ENCODE peak calls at places on chromosomes 5 and 9, in six cellular contexts. Z is ovary, L is cardiac muscle cell, T is NT2/D1, G is SJSA1, H is lower lobe of right lung. F is an unnamed sample.

GRCh38 chr5:65721050-65721774 is 697 bp downstream of the SGTB start:
- DNase-seq in L (peak; percentile 77), Z (peak; percentile 69), T (no peak), G (peak; percentile 44), H (peak; percentile 57), F (peak; percentile 56)

GRCh38 chr5:148145916-148146315 is 22.4 kb upstream of the SPINK14 start:
- DNase-seq in L (peak; percentile 72), H (no peak), T (no peak), G (no peak), Z (no peak), F (no peak)

GRCh38 chr5:132012385-132013005 is 1.0 kb upstream of the ACSL6 start:
- DNase-seq in G (peak; percentile 40), Z (no peak), L (peak; percentile 87), T (no peak), H (peak; percentile 51), F (peak; percentile 89)

GRCh38 chr9:107422189-107422802 is 67.3 kb downstream of the KLF4 start:
- DNase-seq in T (peak; percentile 88), G (peak; percentile 44), Z (peak; percentile 59), L (peak; percentile 85), H (peak; percentile 80), F (peak; percentile 79)

GRCh38 chr9:96492993-96493531 is 43.1 kb downstream of the HABP4 start:
- DNase-seq in Z (no peak), H (no peak), T (no peak), L (no peak), G (no peak), F (no peak)

GRCh38 chr5:151298465-151298864 is 5.1 kb downstream of the SLC36A3 start:
- DNase-seq in H (no peak), Z (no peak), L (peak; percentile 66), T (no peak), G (no peak), F (no peak)

GRCh38 chr5:10498350-10498749 is 56.7 kb downstream of the ROPN1L start:
- DNase-seq in T (no peak), H (no peak), L (no peak), Z (no peak), G (no peak), F (peak; percentile 71)

GRCh38 chr5:96340357-96340756 is 92.7 kb downstream of the PCSK1 start:
- DNase-seq in T (no peak), G (no peak), Z (no peak), L (peak; percentile 34), H (no peak), F (no peak)

GRCh38 chr5:62578540-62578939 is at the start of gene LRRC70:
- DNase-seq in Z (no peak), T (peak; percentile 23), L (peak; percentile 94), G (no peak), H (no peak), F (no peak)

GRCh38 chr9:128002959-128003358 is 22.2 kb upstream of the EEIG1 start:
- DNase-seq in G (no peak), L (no peak), H (no peak), T (no peak), Z (no peak), F (no peak)

GRCh38 chr9:83701286-83701685 is 6.5 kb downstream of the UBQLN1 start:
- DNase-seq in L (no peak), Z (no peak), H (no peak), T (no peak), G (no peak), F (no peak)

GRCh38 chr5:111320953-111321352 is 96.8 kb downstream of the CAMK4 start:
- DNase-seq in Z (no peak), H (no peak), L (no peak), G (no peak), T (no peak), F (no peak)

GRCh38 chr5:6734243-6734695 is 21.0 kb downstream of the TENT4A start:
- DNase-seq in L (peak; percentile 18), G (no peak), Z (peak; percentile 48), H (no peak), T (no peak), F (no peak)

GRCh38 chr9:136092741-136093140 is 2.3 kb downstream of the NACC2 start:
- DNase-seq in T (no peak), L (no peak), H (no peak), Z (no peak), G (no peak), F (no peak)
- H3K4me3 ChIP-seq in T (no peak overlapping the region), L (no peak overlapping the region), H (peak overlapping the region; percentile 90), Z (no peak overlapping the region), G (no peak overlapping the region), F (no peak overlapping the region)

GRCh38 chr9:97859346-97859745 is 6.3 kb downstream of the FOXE1 start:
- DNase-seq in G (no peak), T (no peak), Z (no peak), L (no peak), H (no peak), F (no peak)
- H3K27me3 ChIP-seq in G (no peaks in the 10 kb centered on the region), T (peaks cover 85% of the 10 kb centered on the region), Z (no peaks in the 10 kb centered on the region), L (peaks cover 99% of the 10 kb centered on the region), H (peaks cover 73% of the 10 kb centered on the region), F (peaks cover 75% of the 10 kb centered on the region)

GRCh38 chr9:114367823-114368609 is 19.8 kb downstream of the AKNA start:
- DNase-seq in G (no peak), L (no peak), T (no peak), Z (no peak), H (no peak), F (no peak)

GRCh38 chr9:114370985-114371335 is 16.8 kb downstream of the AKNA start:
- DNase-seq in Z (no peak), T (no peak), G (no peak), L (no peak), H (no peak), F (no peak)

GRCh38 chr9:114371343-114371985 is 16.3 kb downstream of the AKNA start:
- DNase-seq in G (no peak), Z (no peak), H (no peak), T (no peak), L (no peak), F (no peak)

GRCh38 chr9:114370251-114370984 is 17.4 kb downstream of the AKNA start:
- DNase-seq in T (peak; percentile 70), H (no peak), G (no peak), Z (no peak), L (no peak), F (peak; percentile 90)

GRCh38 chr9:114369567-114370240 is 18.1 kb downstream of the AKNA start:
- DNase-seq in G (no peak), H (no peak), L (no peak), T (no peak), Z (no peak), F (no peak)
- H3K36me3 ChIP-seq in G (peaks cover 15% of the 10 kb centered on the region), H (peaks cover 62% of the 10 kb centered on the region), L (peaks cover 4% of the 10 kb centered on the region), T (peaks cover 59% of the 10 kb centered on the region), Z (no peaks in the 10 kb centered on the region), F (peaks cover 6% of the 10 kb centered on the region)

GRCh38 chr9:116098476-116098875 is 55.1 kb upstream of the PAPPA start:
- DNase-seq in G (no peak), Z (no peak), L (no peak), T (no peak), H (no peak), F (no peak)

GRCh38 chr9:116101516-116101915 is 52.1 kb upstream of the PAPPA start:
- DNase-seq in Z (no peak), L (peak; percentile 83), H (no peak), G (no peak), T (no peak), F (no peak)

GRCh38 chr9:116102596-116102995 is 51.0 kb upstream of the PAPPA start:
- DNase-seq in H (no peak), G (no peak), Z (no peak), T (no peak), L (no peak), F (no peak)

GRCh38 chr9:116100711-116101111 is 52.9 kb upstream of the PAPPA start:
- DNase-seq in T (no peak), H (no peak), Z (no peak), G (no peak), L (peak; percentile 76), F (no peak)

GRCh38 chr9:116099821-116100220 is 53.8 kb upstream of the PAPPA start:
- DNase-seq in H (no peak), Z (no peak), T (no peak), G (no peak), L (peak; percentile 78), F (no peak)
- H3K4me3 ChIP-seq in H (no peak overlapping the region), Z (no peak overlapping the region), T (no peak overlapping the region), G (no peak overlapping the region), L (no peak overlapping the region), F (no peak overlapping the region)

GRCh38 chr5:109614316-109614715 is 75.4 kb upstream of the MAN2A1 start:
- DNase-seq in T (no peak), G (no peak), L (no peak), H (no peak), Z (no peak), F (no peak)
- H3K27me3 ChIP-seq in T (no peaks in the 10 kb centered on the region), G (peaks cover 5% of the 10 kb centered on the region), L (no peaks in the 10 kb centered on the region), H (no peaks in the 10 kb centered on the region), Z (no peaks in the 10 kb centered on the region), F (no peaks in the 10 kb centered on the region)